ENCODE peak calls at places on chromosomes 5 and 9, in four cellular contexts. E is IMR-90, F is upper lobe of left lung, Q is LNCaP clone FGC. Y is an unnamed sample.

GRCh38 chr5:2014058-2014610 is 131.4 kb upstream of the IRX4 start:
- DNase-seq in E (no peak), F (no peak), Q (peak; percentile 8), Y (no peak)

GRCh38 chr5:139848508-139849100 is 53.0 kb downstream of the PSD2 start:
- DNase-seq in E (no peak), Q (no peak), F (no peak), Y (no peak)

GRCh38 chr5:7589800-7590199 is 193.9 kb downstream of the ADCY2 start:
- DNase-seq in F (no peak), E (no peak), Q (no peak), Y (no peak)

GRCh38 chr9:104074876-104075275 is 19.2 kb upstream of the SMC2 start:
- DNase-seq in F (no peak), Q (no peak), E (peak; percentile 84), Y (no peak)

GRCh38 chr5:141515946-141516647 is 27.2 kb downstream of the PCDHGC5 start:
- DNase-seq in Q (no peak), E (no peak), F (no peak), Y (no peak)

GRCh38 chr9:85960688-85961093 is 19.7 kb downstream of the NAA35 start:
- DNase-seq in F (no peak), E (peak; percentile 13), Q (peak; percentile 57), Y (no peak)

GRCh38 chr5:69415584-69415958 is 655 bp downstream of the MARVELD2 start:
- DNase-seq in Q (no peak), E (no peak), F (peak; percentile 36), Y (peak; percentile 41)

GRCh38 chr5:43601454-43602260 is 1.3 kb upstream of the NNT start:
- DNase-seq in Q (no peak), E (peak; percentile 57), F (no peak), Y (no peak)

GRCh38 chr9:124259273-124260078 is 1.7 kb downstream of the NEK6 start:
- DNase-seq in E (peak; percentile 91), Q (peak; percentile 71), F (peak; percentile 81), Y (no peak)

GRCh38 chr5:113061851-113062631 is 85.4 kb downstream of the DCP2 start:
- DNase-seq in E (peak; percentile 85), Q (no peak), F (no peak), Y (no peak)

GRCh38 chr5:62305358-62305714 is 670 bp upstream of the KIF2A start:
- DNase-seq in F (no peak), Q (no peak), E (no peak), Y (no peak)

GRCh38 chr5:113397046-113397445 is 37.7 kb downstream of the TSSK1B start:
- DNase-seq in E (no peak), F (no peak), Q (no peak), Y (no peak)

GRCh38 chr5:174900176-174900692 is 175.9 kb downstream of the MSX2 start:
- DNase-seq in E (no peak), F (no peak), Q (no peak), Y (no peak)

GRCh38 chr5:90386099-90386710 is 23.4 kb downstream of the CETN3 start:
- DNase-seq in F (no peak), E (peak; percentile 19), Q (no peak), Y (no peak)

GRCh38 chr9:80492221-80492620 is 920.5 kb downstream of the TLE4 start:
- DNase-seq in Q (peak; percentile 53), E (peak; percentile 43), F (peak; percentile 57), Y (no peak)

GRCh38 chr5:120803282-120803681 is 339.2 kb downstream of the PRR16 start:
- DNase-seq in Q (no peak), E (peak; percentile 54), F (no peak), Y (no peak)

GRCh38 chr5:129094924-129095797 is 612 bp downstream of the ISOC1 start:
- DNase-seq in F (peak; percentile 83), E (peak; percentile 31), Q (no peak), Y (peak; percentile 65)
- TF ChIP-seq CTCF in F (no peak), E (peak; percentile 9), Q (peak; percentile 11), Y (no peak)

GRCh38 chr5:157323107-157323706 is 57.3 kb downstream of the CYFIP2 start:
- DNase-seq in Q (no peak), F (no peak), E (no peak), Y (no peak)
- TF ChIP-seq CTCF in Q (no peak), F (no peak), E (peak; percentile 17), Y (no peak)

GRCh38 chr9:96655198-96655851 is at the start of gene PRXL2C:
- DNase-seq in F (peak; percentile 90), E (peak; percentile 52), Q (no peak), Y (peak; percentile 60)
- TF ChIP-seq CTCF in F (no peak), E (no peak), Q (no peak), Y (no peak)

GRCh38 chr9:70229026-70229425 is 29.8 kb upstream of the SMC5 start:
- DNase-seq in E (no peak), Q (no peak), F (no peak), Y (no peak)
- TF ChIP-seq CTCF in E (no peak), Q (no peak), F (no peak), Y (no peak)

DNA sequence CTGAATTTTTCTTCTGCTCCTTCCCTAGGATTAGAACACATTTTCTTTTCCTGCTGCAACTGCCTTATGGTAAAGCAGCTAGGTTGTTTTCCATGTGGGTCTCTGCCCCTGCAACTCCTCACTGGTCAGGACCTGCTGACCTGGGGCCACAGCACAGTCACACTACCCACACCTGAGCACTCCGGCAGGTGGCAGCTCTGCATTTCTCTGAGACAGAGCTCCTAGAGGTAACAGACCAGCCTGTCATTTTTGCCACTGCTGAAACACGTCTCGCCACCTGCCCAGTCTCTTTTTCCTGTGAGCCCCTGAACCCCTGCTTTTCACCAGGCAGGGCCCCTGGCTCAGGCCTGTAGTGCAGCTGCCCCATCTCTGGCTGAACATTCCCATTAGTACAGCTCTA is 609.6 kb downstream of the HINT1 start:
- DNase-seq in E (no peak), F (no peak), Q (peak; percentile 4), Y (no peak)
- TF ChIP-seq CTCF in E (no peak), F (no peak), Q (peak; percentile 67), Y (no peak)

GRCh38 chr5:23994581-23995370 is 487.4 kb downstream of the PRDM9 start:
- DNase-seq in F (no peak), Q (peak; percentile 62), E (no peak), Y (no peak)
- TF ChIP-seq CTCF in F (no peak), Q (peak; percentile 64), E (no peak), Y (peak; percentile 38)

GRCh38 chr9:38392235-38393127 is at the start of gene ALDH1B1:
- DNase-seq in F (peak; percentile 88), Q (peak; percentile 74), E (peak; percentile 82), Y (peak; percentile 61)
- TF ChIP-seq CTCF in F (no peak), Q (peak; percentile 31), E (peak; percentile 21), Y (no peak)

DNA sequence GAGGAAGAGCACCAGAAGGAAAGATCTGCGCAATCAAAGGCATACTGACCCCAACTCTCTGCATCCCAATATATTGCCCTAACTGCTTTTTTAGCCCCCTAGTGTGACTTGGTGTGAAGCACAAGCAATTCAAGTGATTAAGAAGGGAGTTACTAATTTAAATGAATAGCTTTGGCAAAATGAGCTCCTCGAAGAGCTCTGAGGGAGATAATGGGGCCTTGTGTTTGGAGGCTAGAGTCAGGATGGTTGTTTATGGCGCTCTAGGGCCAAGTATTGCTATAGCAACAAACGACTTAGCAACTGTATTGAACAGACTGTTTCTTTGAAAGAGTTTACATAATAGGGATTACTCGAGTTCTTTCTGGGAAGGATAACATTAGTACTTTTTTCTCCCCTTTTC is 11.5 kb upstream of the C5orf58 start:
- DNase-seq in F (no peak), Q (no peak), E (peak; percentile 6), Y (no peak)
- TF ChIP-seq CTCF in F (no peak), Q (no peak), E (no peak), Y (no peak)

Y was measured in mesothelial cell of epicardium.